ENCODE peak calls at places on chromosomes 1 and 21, in five cellular contexts. One of them, this sample, is unnamed.

GRCh38 chr1:160325252-160325651 is 17.8 kb downstream of the COPA start:
- DNase-seq in CD8-positive, alpha-beta memory T cell: no peak
- DNase-seq in uterus: no peak
- DNase-seq in fibroblast of lung: no peak
- DNase-seq in upper lobe of right lung: no peak
- DNase-seq in this sample: no peak

GRCh38 chr1:160777486-160778089 is 18.4 kb upstream of the LY9 start:
- DNase-seq in CD8-positive, alpha-beta memory T cell: no peak
- DNase-seq in uterus: no peak
- DNase-seq in fibroblast of lung: no peak
- DNase-seq in upper lobe of right lung: no peak
- DNase-seq in this sample: no peak

GRCh38 chr1:112718691-112719418 is 3.7 kb upstream of the PPM1J start:
- DNase-seq in CD8-positive, alpha-beta memory T cell: peak; percentile 72
- DNase-seq in uterus: peak; percentile 78
- DNase-seq in fibroblast of lung: peak; percentile 56
- DNase-seq in upper lobe of right lung: peak; percentile 93
- DNase-seq in this sample: peak; percentile 87

GRCh38 chr1:68175621-68176398 is 56.5 kb downstream of the WLS start:
- DNase-seq in CD8-positive, alpha-beta memory T cell: no peak
- DNase-seq in uterus: no peak
- DNase-seq in fibroblast of lung: peak; percentile 70
- DNase-seq in upper lobe of right lung: no peak
- DNase-seq in this sample: no peak

GRCh38 chr1:112687361-112687760 is 12.9 kb downstream of the MOV10 start:
- DNase-seq in CD8-positive, alpha-beta memory T cell: no peak
- DNase-seq in uterus: no peak
- DNase-seq in fibroblast of lung: no peak
- DNase-seq in upper lobe of right lung: no peak
- DNase-seq in this sample: no peak

GRCh38 chr1:205451202-205451601 is 4.6 kb downstream of the BLACAT1 start:
- DNase-seq in CD8-positive, alpha-beta memory T cell: no peak
- DNase-seq in uterus: no peak
- DNase-seq in fibroblast of lung: no peak
- DNase-seq in upper lobe of right lung: no peak
- DNase-seq in this sample: no peak

GRCh38 chr1:80212021-80212420 is 1205.5 kb upstream of the ADGRL4 start:
- DNase-seq in CD8-positive, alpha-beta memory T cell: no peak
- DNase-seq in uterus: no peak
- DNase-seq in fibroblast of lung: no peak
- DNase-seq in upper lobe of right lung: no peak
- DNase-seq in this sample: no peak

GRCh38 chr1:58836396-58836795 is 52.5 kb upstream of the JUN start:
- DNase-seq in CD8-positive, alpha-beta memory T cell: no peak
- DNase-seq in uterus: no peak
- DNase-seq in fibroblast of lung: no peak
- DNase-seq in upper lobe of right lung: no peak
- DNase-seq in this sample: no peak

GRCh38 chr1:161215079-161215478 is at the start of gene FCER1G:
- DNase-seq in CD8-positive, alpha-beta memory T cell: no peak
- DNase-seq in uterus: no peak
- DNase-seq in fibroblast of lung: no peak
- DNase-seq in upper lobe of right lung: peak; percentile 85
- DNase-seq in this sample: peak; percentile 85

GRCh38 chr1:20717452-20718342 is at the start of gene KIF17:
- DNase-seq in CD8-positive, alpha-beta memory T cell: peak; percentile 33
- DNase-seq in uterus: peak; percentile 75
- DNase-seq in fibroblast of lung: peak; percentile 69
- DNase-seq in upper lobe of right lung: peak; percentile 89
- DNase-seq in this sample: peak; percentile 87

GRCh38 chr1:206951318-206952105 is 5.2 kb upstream of the PIGR start:
- DNase-seq in CD8-positive, alpha-beta memory T cell: no peak
- DNase-seq in uterus: no peak
- DNase-seq in fibroblast of lung: no peak
- DNase-seq in upper lobe of right lung: no peak
- DNase-seq in this sample: no peak

GRCh38 chr1:54047384-54048315 is 5.4 kb downstream of the TMEM59 start:
- DNase-seq in CD8-positive, alpha-beta memory T cell: no peak
- DNase-seq in uterus: no peak
- DNase-seq in fibroblast of lung: peak; percentile 30
- DNase-seq in upper lobe of right lung: no peak
- DNase-seq in this sample: no peak

GRCh38 chr1:198677027-198677426 is 38.2 kb downstream of the PTPRC start:
- DNase-seq in CD8-positive, alpha-beta memory T cell: no peak
- DNase-seq in uterus: no peak
- DNase-seq in fibroblast of lung: peak; percentile 79
- DNase-seq in upper lobe of right lung: no peak
- DNase-seq in this sample: no peak

GRCh38 chr1:16145988-16146887 is 9.6 kb downstream of the EPHA2 start:
- DNase-seq in CD8-positive, alpha-beta memory T cell: no peak
- DNase-seq in uterus: peak; percentile 91
- DNase-seq in fibroblast of lung: peak; percentile 96
- DNase-seq in upper lobe of right lung: peak; percentile 81
- DNase-seq in this sample: peak; percentile 74

GRCh38 chr1:47830856-47831255 is 166.3 kb downstream of the TRABD2B start:
- DNase-seq in CD8-positive, alpha-beta memory T cell: no peak
- DNase-seq in uterus: no peak
- DNase-seq in fibroblast of lung: no peak
- DNase-seq in upper lobe of right lung: no peak
- DNase-seq in this sample: no peak

GRCh38 chr21:45971487-45972352 is 9.8 kb upstream of the COL6A1 start:
- DNase-seq in CD8-positive, alpha-beta memory T cell: no peak
- DNase-seq in uterus: peak; percentile 79
- DNase-seq in fibroblast of lung: peak; percentile 56
- DNase-seq in upper lobe of right lung: peak; percentile 64
- DNase-seq in this sample: peak; percentile 57

GRCh38 chr1:29687601-29688244 is 451.4 kb downstream of the PTPRU start:
- DNase-seq in CD8-positive, alpha-beta memory T cell: no peak
- DNase-seq in uterus: no peak
- DNase-seq in fibroblast of lung: peak; percentile 78
- DNase-seq in upper lobe of right lung: peak; percentile 6
- DNase-seq in this sample: no peak

GRCh38 chr1:163069142-163069541 is at the start of gene RGS4:
- DNase-seq in CD8-positive, alpha-beta memory T cell: no peak
- DNase-seq in uterus: peak; percentile 68
- DNase-seq in fibroblast of lung: peak; percentile 97
- DNase-seq in upper lobe of right lung: no peak
- DNase-seq in this sample: no peak
- H3K4me3 ChIP-seq in CD8-positive, alpha-beta memory T cell: no peak within 1 kb of the TSS
- H3K4me3 ChIP-seq in uterus: peak within 1 kb of the TSS; percentile 19
- H3K4me3 ChIP-seq in fibroblast of lung: peak within 1 kb of the TSS; percentile 74
- H3K4me3 ChIP-seq in upper lobe of right lung: peak within 1 kb of the TSS; percentile 8
- H3K4me3 ChIP-seq in this sample: peak within 1 kb of the TSS; percentile 31

GRCh38 chr1:202204065-202204464 is 10.5 kb downstream of the LGR6 start:
- DNase-seq in CD8-positive, alpha-beta memory T cell: no peak
- DNase-seq in uterus: no peak
- DNase-seq in fibroblast of lung: no peak
- DNase-seq in upper lobe of right lung: no peak
- DNase-seq in this sample: no peak
- H3K9me3 ChIP-seq in CD8-positive, alpha-beta memory T cell: no peaks in the 10 kb centered on the region
- H3K9me3 ChIP-seq in uterus: no peaks in the 10 kb centered on the region
- H3K9me3 ChIP-seq in fibroblast of lung: no peaks in the 10 kb centered on the region
- H3K9me3 ChIP-seq in upper lobe of right lung: no peaks in the 10 kb centered on the region
- H3K9me3 ChIP-seq in this sample: no peaks in the 10 kb centered on the region

GRCh38 chr1:25245809-25246599 is 1.2 kb downstream of the RSRP1 start:
- DNase-seq in CD8-positive, alpha-beta memory T cell: no peak
- DNase-seq in uterus: no peak
- DNase-seq in fibroblast of lung: peak; percentile 29
- DNase-seq in upper lobe of right lung: no peak
- DNase-seq in this sample: no peak

GRCh38 chr1:25247024-25247828 is at the start of gene RSRP1:
- DNase-seq in CD8-positive, alpha-beta memory T cell: peak; percentile 100
- DNase-seq in uterus: peak; percentile 99
- DNase-seq in fibroblast of lung: peak; percentile 95
- DNase-seq in upper lobe of right lung: peak; percentile 100
- DNase-seq in this sample: peak; percentile 99

GRCh38 chr1:25245393-25245792 is 1.9 kb downstream of the RSRP1 start:
- DNase-seq in CD8-positive, alpha-beta memory T cell: no peak
- DNase-seq in uterus: no peak
- DNase-seq in fibroblast of lung: no peak
- DNase-seq in upper lobe of right lung: no peak
- DNase-seq in this sample: no peak

GRCh38 chr1:25246600-25247023 is 642 bp downstream of the RSRP1 start:
- DNase-seq in CD8-positive, alpha-beta memory T cell: no peak
- DNase-seq in uterus: peak; percentile 34
- DNase-seq in fibroblast of lung: peak; percentile 15
- DNase-seq in upper lobe of right lung: peak; percentile 73
- DNase-seq in this sample: no peak

GRCh38 chr1:25243907-25244306 is 3.3 kb downstream of the RSRP1 start:
- DNase-seq in CD8-positive, alpha-beta memory T cell: no peak
- DNase-seq in uterus: no peak
- DNase-seq in fibroblast of lung: no peak
- DNase-seq in upper lobe of right lung: no peak
- DNase-seq in this sample: no peak
- H3K4me1 ChIP-seq in CD8-positive, alpha-beta memory T cell: peaks cover 66% of the 10 kb centered on the region
- H3K4me1 ChIP-seq in uterus: peaks cover 19% of the 10 kb centered on the region
- H3K4me1 ChIP-seq in fibroblast of lung: peaks cover 12% of the 10 kb centered on the region
- H3K4me1 ChIP-seq in upper lobe of right lung: peaks cover 48% of the 10 kb centered on the region
- H3K4me1 ChIP-seq in this sample: peaks cover 48% of the 10 kb centered on the region

DNA sequence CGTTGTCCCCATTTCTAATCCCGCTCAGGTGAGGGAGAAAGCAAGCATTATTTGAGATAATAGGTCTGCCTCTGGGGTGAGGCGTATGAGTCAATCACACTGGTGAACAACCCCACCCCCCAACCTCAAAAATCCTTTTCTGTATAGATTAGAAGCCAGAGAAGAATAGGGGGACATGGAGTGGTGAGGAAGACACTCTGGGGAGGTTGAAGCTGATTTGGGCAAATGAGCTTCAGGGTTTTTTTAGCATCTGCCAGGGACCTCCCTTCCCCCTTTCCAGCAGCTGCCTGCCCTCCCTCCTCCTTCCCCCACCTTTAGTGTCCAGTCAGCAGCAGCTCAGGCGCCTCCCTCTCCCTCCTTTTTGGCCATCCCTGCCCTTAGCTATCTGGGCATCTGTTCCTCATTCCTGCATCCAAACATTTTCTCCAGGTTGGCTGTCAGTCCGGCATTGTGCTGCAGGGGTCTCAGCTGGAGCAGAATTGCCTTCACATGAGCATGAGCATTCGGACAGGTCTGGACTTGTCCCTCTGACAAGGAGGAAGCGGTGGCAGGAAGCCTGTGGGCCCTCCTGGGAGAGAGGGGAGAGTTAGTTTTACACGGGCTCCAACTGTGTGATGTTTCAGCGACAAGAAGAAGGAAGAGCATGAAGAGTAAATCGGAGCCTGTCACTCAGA is 30.8 kb upstream of the PTGFRN start:
- DNase-seq in CD8-positive, alpha-beta memory T cell: no peak
- DNase-seq in uterus: peak; percentile 48
- DNase-seq in fibroblast of lung: peak; percentile 80
- DNase-seq in upper lobe of right lung: no peak
- DNase-seq in this sample: no peak
- H3K4me3 ChIP-seq in CD8-positive, alpha-beta memory T cell: peak overlapping the region; percentile 26
- H3K4me3 ChIP-seq in uterus: no peak overlapping the region
- H3K4me3 ChIP-seq in fibroblast of lung: no peak overlapping the region
- H3K4me3 ChIP-seq in upper lobe of right lung: peak overlapping the region; percentile 28
- H3K4me3 ChIP-seq in this sample: peak overlapping the region; percentile 18

DNA sequence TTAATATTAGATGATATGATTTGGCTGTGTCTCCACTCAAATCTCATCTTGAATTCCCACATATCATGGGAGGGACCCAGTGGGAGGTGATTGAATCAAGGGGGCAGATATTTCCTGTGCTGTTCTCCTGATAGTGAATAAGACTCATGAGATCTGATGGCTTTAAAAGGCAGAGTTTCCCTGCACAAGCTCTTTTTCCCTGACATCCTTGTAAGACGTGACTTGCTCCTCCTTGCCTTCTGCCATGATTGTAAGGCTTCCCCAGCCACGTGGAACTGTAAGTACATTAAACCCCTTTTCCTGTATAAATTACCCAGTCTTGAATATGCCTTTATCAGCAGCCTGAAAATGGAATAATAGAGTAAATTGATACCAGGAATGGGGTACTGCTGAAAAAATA is 13.3 kb upstream of the F13B start:
- DNase-seq in CD8-positive, alpha-beta memory T cell: no peak
- DNase-seq in uterus: no peak
- DNase-seq in fibroblast of lung: no peak
- DNase-seq in upper lobe of right lung: no peak
- DNase-seq in this sample: no peak
- H3K9me3 ChIP-seq in CD8-positive, alpha-beta memory T cell: no peaks in the 10 kb centered on the region
- H3K9me3 ChIP-seq in uterus: no peaks in the 10 kb centered on the region
- H3K9me3 ChIP-seq in fibroblast of lung: no peaks in the 10 kb centered on the region
- H3K9me3 ChIP-seq in upper lobe of right lung: no peaks in the 10 kb centered on the region
- H3K9me3 ChIP-seq in this sample: no peaks in the 10 kb centered on the region

GRCh38 chr1:19554090-19554489 is 68.8 kb upstream of the CAPZB start:
- DNase-seq in CD8-positive, alpha-beta memory T cell: no peak
- DNase-seq in uterus: no peak
- DNase-seq in fibroblast of lung: no peak
- DNase-seq in upper lobe of right lung: no peak
- DNase-seq in this sample: no peak

GRCh38 chr1:19560480-19560879 is 75.1 kb upstream of the CAPZB start:
- DNase-seq in CD8-positive, alpha-beta memory T cell: no peak
- DNase-seq in uterus: no peak
- DNase-seq in fibroblast of lung: no peak
- DNase-seq in upper lobe of right lung: peak; percentile 25
- DNase-seq in this sample: no peak

GRCh38 chr1:19559641-19560040 is 74.3 kb upstream of the CAPZB start:
- DNase-seq in CD8-positive, alpha-beta memory T cell: no peak
- DNase-seq in uterus: no peak
- DNase-seq in fibroblast of lung: peak; percentile 93
- DNase-seq in upper lobe of right lung: no peak
- DNase-seq in this sample: no peak

GRCh38 chr1:19552291-19553010 is 67.1 kb upstream of the CAPZB start:
- DNase-seq in CD8-positive, alpha-beta memory T cell: no peak
- DNase-seq in uterus: no peak
- DNase-seq in fibroblast of lung: no peak
- DNase-seq in upper lobe of right lung: no peak
- DNase-seq in this sample: no peak

GRCh38 chr1:19557609-19558051 is 72.3 kb upstream of the CAPZB start:
- DNase-seq in CD8-positive, alpha-beta memory T cell: no peak
- DNase-seq in uterus: no peak
- DNase-seq in fibroblast of lung: peak; percentile 39
- DNase-seq in upper lobe of right lung: no peak
- DNase-seq in this sample: no peak
- H3K4me1 ChIP-seq in CD8-positive, alpha-beta memory T cell: peaks cover 5% of the 10 kb centered on the region
- H3K4me1 ChIP-seq in uterus: peaks cover 3% of the 10 kb centered on the region
- H3K4me1 ChIP-seq in fibroblast of lung: peaks cover 2% of the 10 kb centered on the region
- H3K4me1 ChIP-seq in upper lobe of right lung: peaks cover 9% of the 10 kb centered on the region
- H3K4me1 ChIP-seq in this sample: no peaks in the 10 kb centered on the region

GRCh38 chr1:36557041-36558000 is 74.6 kb upstream of the CSF3R start:
- DNase-seq in CD8-positive, alpha-beta memory T cell: no peak
- DNase-seq in uterus: no peak
- DNase-seq in fibroblast of lung: no peak
- DNase-seq in upper lobe of right lung: peak; percentile 40
- DNase-seq in this sample: peak; percentile 21
- H3K4me3 ChIP-seq in CD8-positive, alpha-beta memory T cell: no peak overlapping the region
- H3K4me3 ChIP-seq in uterus: no peak overlapping the region
- H3K4me3 ChIP-seq in fibroblast of lung: no peak overlapping the region
- H3K4me3 ChIP-seq in upper lobe of right lung: no peak overlapping the region
- H3K4me3 ChIP-seq in this sample: no peak overlapping the region

GRCh38 chr1:166721145-166721544 is 118.1 kb upstream of the POGK start:
- DNase-seq in CD8-positive, alpha-beta memory T cell: no peak
- DNase-seq in uterus: no peak
- DNase-seq in fibroblast of lung: no peak
- DNase-seq in upper lobe of right lung: no peak
- DNase-seq in this sample: no peak
- H3K9me3 ChIP-seq in CD8-positive, alpha-beta memory T cell: no peaks in the 10 kb centered on the region
- H3K9me3 ChIP-seq in uterus: no peaks in the 10 kb centered on the region
- H3K9me3 ChIP-seq in fibroblast of lung: no peaks in the 10 kb centered on the region
- H3K9me3 ChIP-seq in upper lobe of right lung: no peaks in the 10 kb centered on the region
- H3K9me3 ChIP-seq in this sample: no peaks in the 10 kb centered on the region

GRCh38 chr1:8014381-8014988 is 11.6 kb downstream of the ERRFI1 start:
- DNase-seq in CD8-positive, alpha-beta memory T cell: no peak
- DNase-seq in uterus: no peak
- DNase-seq in fibroblast of lung: peak; percentile 7
- DNase-seq in upper lobe of right lung: no peak
- DNase-seq in this sample: no peak
- H3K4me1 ChIP-seq in CD8-positive, alpha-beta memory T cell: no peaks in the 10 kb centered on the region
- H3K4me1 ChIP-seq in uterus: no peaks in the 10 kb centered on the region
- H3K4me1 ChIP-seq in fibroblast of lung: peaks cover 34% of the 10 kb centered on the region
- H3K4me1 ChIP-seq in upper lobe of right lung: peaks cover 33% of the 10 kb centered on the region
- H3K4me1 ChIP-seq in this sample: peaks cover 63% of the 10 kb centered on the region

GRCh38 chr21:33707846-33708245 is 65.5 kb downstream of the ITSN1 start:
- DNase-seq in CD8-positive, alpha-beta memory T cell: no peak
- DNase-seq in uterus: no peak
- DNase-seq in fibroblast of lung: no peak
- DNase-seq in upper lobe of right lung: no peak
- DNase-seq in this sample: no peak
- H3K4me3 ChIP-seq in CD8-positive, alpha-beta memory T cell: no peak overlapping the region
- H3K4me3 ChIP-seq in uterus: no peak overlapping the region
- H3K4me3 ChIP-seq in fibroblast of lung: no peak overlapping the region
- H3K4me3 ChIP-seq in upper lobe of right lung: no peak overlapping the region
- H3K4me3 ChIP-seq in this sample: no peak overlapping the region